ENCODE peak calls at places on chromosomes 4 and X, in nine cellular contexts. P, Y, D, J, Z, Q, B, F and H are unnamed samples.

GRCh38 chr4:152258804-152259708 is 276.8 kb downstream of the FBXW7 start:
- DNase-seq in Z (no peak), F (no peak), B (no peak), P (no peak), D (no peak), Q (no peak), J (no peak), Y (no peak), H (no peak)

GRCh38 chrX:40938418-40938817 is 146.8 kb upstream of the USP9X start:
- DNase-seq in Q (no peak), Z (no peak), Y (peak), B (no peak), J (no peak), F (no peak), D (no peak), P (peak), H (no peak)

GRCh38 chr4:6332669-6333050 is 63.0 kb downstream of the WFS1 start:
- DNase-seq in Z (no peak), Q (no peak), Y (no peak), F (no peak), D (no peak), J (no peak), P (no peak), B (no peak), H (no peak)

GRCh38 chr4:146269228-146269653 is 54.9 kb downstream of the REELD1 start:
- DNase-seq in Z (no peak), J (no peak), Q (no peak), F (no peak), D (no peak), Y (no peak), P (no peak), B (no peak), H (no peak)

GRCh38 chrX:68488657-68489056 is 10.2 kb upstream of the YIPF6 start:
- DNase-seq in B (no peak), J (no peak), Y (no peak), Q (no peak), P (no peak), Z (no peak), F (no peak), D (no peak), H (no peak)

GRCh38 chr4:128570380-128570779 is 239.1 kb upstream of the JADE1 start:
- DNase-seq in Q (no peak), D (no peak), Y (no peak), F (no peak), B (no peak), J (no peak), Z (peak), P (peak), H (peak)

GRCh38 chrX:65926095-65927019 is 113.5 kb downstream of the VSIG4 start:
- DNase-seq in B (peak), D (no peak), Z (no peak), P (no peak), F (no peak), Y (no peak), J (no peak), Q (no peak), H (peak)

GRCh38 chr4:655735-656151 is 18.3 kb downstream of the ATP5ME start:
- DNase-seq in Q (no peak), J (no peak), B (no peak), Z (peak), Y (no peak), P (no peak), D (no peak), F (no peak), H (no peak)

GRCh38 chr4:80197132-80197573 is at the start of gene PRDM8:
- DNase-seq in Z (no peak), J (no peak), Q (peak), D (peak), Y (peak), P (no peak), F (no peak), B (peak), H (no peak)

GRCh38 chrX:151713859-151714258 is 2.0 kb upstream of the FATE1 start:
- DNase-seq in Y (peak), D (no peak), Q (no peak), F (no peak), B (peak), Z (no peak), P (peak), J (peak), H (no peak)

GRCh38 chrX:113512700-113513395 is 672.2 kb upstream of the AMOT start:
- DNase-seq in Z (no peak), B (no peak), Q (no peak), J (no peak), F (no peak), Y (no peak), D (no peak), P (peak), H (no peak)